ENCODE peak calls at places on chromosomes 16 and 17, in seven cellular contexts. One of them, this sample, is unnamed.

GRCh38 chr17:77560417-77560816 is 398.1 kb upstream of the TNRC6C start:
- DNase-seq in left ventricle myocardium inferior: no peak
- DNase-seq in fibroblast of mammary gland: no peak
- DNase-seq in AG09319: no peak
- DNase-seq in A549: no peak
- DNase-seq in transverse colon: no peak
- DNase-seq in heart left ventricle: no peak
- DNase-seq in this sample: no peak

GRCh38 chr17:58525239-58525638 is 10.8 kb upstream of the MTMR4 start:
- DNase-seq in AG09319: peak; percentile 44
- DNase-seq in heart left ventricle: peak; percentile 76
- DNase-seq in A549: no peak
- DNase-seq in fibroblast of mammary gland: peak; percentile 86
- DNase-seq in left ventricle myocardium inferior: peak; percentile 63
- DNase-seq in transverse colon: peak; percentile 33
- DNase-seq in this sample: no peak

GRCh38 chr17:40809721-40810421 is 10.1 kb upstream of the KRT28 start:
- DNase-seq in A549: no peak
- DNase-seq in left ventricle myocardium inferior: no peak
- DNase-seq in AG09319: no peak
- DNase-seq in transverse colon: no peak
- DNase-seq in heart left ventricle: no peak
- DNase-seq in fibroblast of mammary gland: no peak
- DNase-seq in this sample: no peak

GRCh38 chr17:77287432-77288068 is 146.8 kb downstream of the SEC14L1 start:
- DNase-seq in transverse colon: peak; percentile 70
- DNase-seq in A549: peak; percentile 85
- DNase-seq in left ventricle myocardium inferior: peak; percentile 54
- DNase-seq in heart left ventricle: no peak
- DNase-seq in fibroblast of mammary gland: peak; percentile 91
- DNase-seq in AG09319: no peak
- DNase-seq in this sample: no peak

GRCh38 chr17:79803997-79804855 is 7.3 kb upstream of the CBX8 start:
- DNase-seq in A549: no peak
- DNase-seq in heart left ventricle: no peak
- DNase-seq in AG09319: no peak
- DNase-seq in left ventricle myocardium inferior: no peak
- DNase-seq in fibroblast of mammary gland: peak; percentile 29
- DNase-seq in transverse colon: no peak
- DNase-seq in this sample: peak; percentile 85

GRCh38 chr16:29975811-29976511 is 2.3 kb downstream of the TAOK2 start:
- DNase-seq in fibroblast of mammary gland: no peak
- DNase-seq in transverse colon: no peak
- DNase-seq in heart left ventricle: no peak
- DNase-seq in AG09319: no peak
- DNase-seq in A549: no peak
- DNase-seq in left ventricle myocardium inferior: no peak
- DNase-seq in this sample: no peak

GRCh38 chr16:24973771-24974461 is 41.3 kb downstream of the ARHGAP17 start:
- DNase-seq in heart left ventricle: no peak
- DNase-seq in left ventricle myocardium inferior: no peak
- DNase-seq in AG09319: no peak
- DNase-seq in fibroblast of mammary gland: no peak
- DNase-seq in transverse colon: no peak
- DNase-seq in A549: no peak
- DNase-seq in this sample: no peak

GRCh38 chr17:34412534-34412933 is 49.5 kb upstream of the CCL1 start:
- DNase-seq in transverse colon: no peak
- DNase-seq in heart left ventricle: no peak
- DNase-seq in left ventricle myocardium inferior: no peak
- DNase-seq in A549: no peak
- DNase-seq in fibroblast of mammary gland: no peak
- DNase-seq in AG09319: no peak
- DNase-seq in this sample: no peak

GRCh38 chr16:49129935-49130334 is 151.7 kb downstream of the CBLN1 start:
- DNase-seq in A549: no peak
- DNase-seq in AG09319: no peak
- DNase-seq in heart left ventricle: no peak
- DNase-seq in transverse colon: no peak
- DNase-seq in fibroblast of mammary gland: no peak
- DNase-seq in left ventricle myocardium inferior: no peak
- DNase-seq in this sample: no peak

GRCh38 chr17:17545031-17545820 is 46.3 kb downstream of the PEMT start:
- DNase-seq in left ventricle myocardium inferior: no peak
- DNase-seq in heart left ventricle: peak; percentile 60
- DNase-seq in fibroblast of mammary gland: peak; percentile 57
- DNase-seq in A549: no peak
- DNase-seq in transverse colon: no peak
- DNase-seq in AG09319: no peak
- DNase-seq in this sample: no peak

GRCh38 chr17:71440513-71440912 is 680.3 kb upstream of the SOX9 start:
- DNase-seq in transverse colon: no peak
- DNase-seq in AG09319: no peak
- DNase-seq in A549: no peak
- DNase-seq in fibroblast of mammary gland: no peak
- DNase-seq in heart left ventricle: no peak
- DNase-seq in left ventricle myocardium inferior: no peak
- DNase-seq in this sample: no peak

GRCh38 chr17:26792486-26792885 is 501.4 kb upstream of the WSB1 start:
- DNase-seq in fibroblast of mammary gland: peak; percentile 50
- DNase-seq in transverse colon: no peak
- DNase-seq in left ventricle myocardium inferior: no peak
- DNase-seq in AG09319: no peak
- DNase-seq in A549: no peak
- DNase-seq in heart left ventricle: no peak
- DNase-seq in this sample: no peak

GRCh38 chr17:45782889-45783592 is 1.1 kb upstream of the CRHR1 start:
- DNase-seq in AG09319: no peak
- DNase-seq in A549: peak; percentile 76
- DNase-seq in transverse colon: no peak
- DNase-seq in left ventricle myocardium inferior: no peak
- DNase-seq in heart left ventricle: no peak
- DNase-seq in fibroblast of mammary gland: no peak
- DNase-seq in this sample: peak; percentile 58

GRCh38 chr17:41103896-41104295 is 1.3 kb upstream of the KRTAP4-9 start:
- DNase-seq in AG09319: no peak
- DNase-seq in transverse colon: no peak
- DNase-seq in heart left ventricle: no peak
- DNase-seq in left ventricle myocardium inferior: no peak
- DNase-seq in fibroblast of mammary gland: no peak
- DNase-seq in A549: no peak
- DNase-seq in this sample: no peak

GRCh38 chr16:1983544-1984346 is at the start of gene GFER:
- DNase-seq in heart left ventricle: peak; percentile 95
- DNase-seq in left ventricle myocardium inferior: peak; percentile 92
- DNase-seq in AG09319: peak; percentile 83
- DNase-seq in transverse colon: peak; percentile 92
- DNase-seq in A549: peak; percentile 94
- DNase-seq in fibroblast of mammary gland: peak; percentile 89
- DNase-seq in this sample: peak; percentile 99

GRCh38 chr16:29790949-29791844 is 646 bp downstream of the KIF22 start:
- DNase-seq in left ventricle myocardium inferior: no peak
- DNase-seq in A549: peak; percentile 38
- DNase-seq in heart left ventricle: no peak
- DNase-seq in AG09319: no peak
- DNase-seq in transverse colon: peak; percentile 27
- DNase-seq in fibroblast of mammary gland: no peak
- DNase-seq in this sample: no peak

GRCh38 chr17:2936771-2937321 is 126.6 kb downstream of the OR1D5 start:
- DNase-seq in heart left ventricle: no peak
- DNase-seq in A549: no peak
- DNase-seq in transverse colon: no peak
- DNase-seq in fibroblast of mammary gland: no peak
- DNase-seq in left ventricle myocardium inferior: no peak
- DNase-seq in AG09319: no peak
- DNase-seq in this sample: no peak

GRCh38 chr16:89241187-89242003 is 23.9 kb downstream of the ZNF778 start:
- DNase-seq in heart left ventricle: peak; percentile 81
- DNase-seq in fibroblast of mammary gland: peak; percentile 79
- DNase-seq in transverse colon: peak; percentile 74
- DNase-seq in AG09319: peak; percentile 54
- DNase-seq in A549: peak; percentile 80
- DNase-seq in left ventricle myocardium inferior: peak; percentile 63
- DNase-seq in this sample: peak; percentile 84

DNA sequence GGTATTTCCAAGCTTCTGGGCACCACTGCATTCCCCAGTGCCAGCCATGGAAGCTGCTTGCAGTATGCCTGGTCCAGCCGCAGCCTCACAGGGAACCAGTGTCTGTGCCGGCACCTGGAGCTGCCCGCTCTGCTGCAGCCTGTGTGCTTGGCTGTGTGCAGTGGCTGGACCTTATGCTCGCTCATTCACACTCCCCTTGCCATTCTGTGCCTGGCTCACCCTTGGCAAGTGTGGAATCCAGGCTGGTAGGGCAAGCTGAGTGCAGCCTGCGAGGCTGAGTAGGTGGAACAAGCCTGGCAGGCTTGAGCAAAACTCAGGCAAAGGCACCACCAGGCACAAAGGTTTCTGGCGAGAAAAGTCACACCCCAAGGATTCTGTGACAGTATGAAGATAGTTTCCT is 144.0 kb downstream of the MYO1D start:
- DNase-seq in heart left ventricle: peak; percentile 45
- DNase-seq in AG09319: no peak
- DNase-seq in left ventricle myocardium inferior: no peak
- DNase-seq in A549: no peak
- DNase-seq in transverse colon: no peak
- DNase-seq in fibroblast of mammary gland: no peak
- DNase-seq in this sample: no peak
- TF ChIP-seq CTCF in heart left ventricle: no peak
- TF ChIP-seq CTCF in AG09319: no peak
- TF ChIP-seq CTCF in left ventricle myocardium inferior: no peak
- TF ChIP-seq CTCF in A549: no peak
- TF ChIP-seq CTCF in transverse colon: no peak
- TF ChIP-seq CTCF in fibroblast of mammary gland: no peak
- TF ChIP-seq CTCF in this sample: no peak

DNA sequence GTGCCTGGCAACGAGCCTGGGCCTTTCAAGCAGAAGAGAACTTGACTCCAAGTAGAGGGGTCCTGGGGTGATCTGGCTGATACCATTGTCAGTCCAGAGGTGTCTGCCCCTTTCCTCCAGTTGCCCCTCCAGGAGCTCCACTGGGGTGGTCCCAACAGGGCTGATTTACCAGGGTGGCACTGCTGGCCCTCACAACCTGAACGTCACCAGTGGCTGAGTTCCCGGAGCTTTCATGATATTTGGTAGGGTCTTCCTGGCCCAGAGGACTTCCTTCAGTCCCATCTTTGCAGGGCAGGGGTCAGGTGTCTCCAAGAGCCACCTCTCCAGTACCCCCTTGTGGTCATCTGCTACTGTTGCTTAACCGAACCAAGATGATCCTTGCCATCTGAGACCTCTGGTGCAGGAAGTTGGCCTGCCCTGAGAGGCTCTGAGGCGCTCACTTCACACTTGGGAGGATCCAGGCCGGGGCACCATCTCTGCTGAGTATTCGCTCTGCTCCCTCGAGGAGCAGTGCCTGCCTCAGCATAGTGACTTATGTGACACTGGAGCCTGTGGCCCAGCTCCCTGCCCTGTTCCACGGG is 3.5 kb downstream of the LIMD2 start:
- DNase-seq in fibroblast of mammary gland: peak; percentile 51
- DNase-seq in heart left ventricle: no peak
- DNase-seq in A549: peak; percentile 65
- DNase-seq in AG09319: no peak
- DNase-seq in left ventricle myocardium inferior: no peak
- DNase-seq in transverse colon: peak; percentile 28
- DNase-seq in this sample: peak; percentile 59
- TF ChIP-seq CTCF in fibroblast of mammary gland: peak; percentile 36
- TF ChIP-seq CTCF in heart left ventricle: peak; percentile 9
- TF ChIP-seq CTCF in A549: peak; percentile 21
- TF ChIP-seq CTCF in AG09319: peak; percentile 26
- TF ChIP-seq CTCF in left ventricle myocardium inferior: peak; percentile 54
- TF ChIP-seq CTCF in transverse colon: no peak
- TF ChIP-seq CTCF in this sample: peak; percentile 43

DNA sequence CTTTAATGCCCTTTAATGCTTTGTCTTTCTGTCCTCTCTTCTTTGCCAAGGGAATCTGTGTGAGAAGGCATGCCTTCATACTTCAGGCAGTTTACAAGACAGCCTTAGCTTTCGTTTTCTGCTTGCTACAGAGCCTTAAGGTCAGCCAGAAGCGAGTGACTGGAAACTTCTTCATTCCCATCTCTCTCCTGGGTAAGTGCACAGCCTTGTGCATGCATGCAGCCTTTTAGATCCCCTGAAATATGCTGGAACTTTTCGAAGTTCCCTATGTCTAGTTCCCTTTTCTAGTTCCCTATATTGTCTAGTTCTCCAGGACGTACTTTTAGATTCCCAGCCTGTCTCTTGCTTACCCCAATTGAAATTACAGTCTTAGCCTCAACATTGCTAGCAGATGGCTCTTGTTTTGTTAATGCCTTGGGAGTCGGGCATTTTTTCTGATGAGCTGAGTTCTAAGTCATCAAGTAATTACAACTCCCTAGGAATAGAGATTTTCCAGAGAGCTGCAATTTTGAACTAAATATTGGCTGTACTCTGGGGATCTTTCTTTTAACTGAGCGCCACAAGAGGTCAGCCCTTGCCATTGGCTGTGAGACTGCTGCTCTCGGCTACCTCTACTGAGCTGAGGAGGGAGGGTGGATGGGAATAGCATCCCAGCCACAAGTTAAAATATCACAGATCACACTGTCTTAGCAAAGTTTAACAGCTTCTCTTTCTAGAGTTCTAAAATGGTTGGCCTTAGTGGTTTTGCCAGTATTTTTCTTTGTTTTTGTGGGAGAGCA is 22.7 kb upstream of the PPM1D start:
- DNase-seq in heart left ventricle: no peak
- DNase-seq in AG09319: no peak
- DNase-seq in left ventricle myocardium inferior: no peak
- DNase-seq in fibroblast of mammary gland: peak; percentile 65
- DNase-seq in A549: no peak
- DNase-seq in transverse colon: peak; percentile 25
- DNase-seq in this sample: peak; percentile 28
- TF ChIP-seq CTCF in heart left ventricle: peak; percentile 52
- TF ChIP-seq CTCF in AG09319: peak; percentile 36
- TF ChIP-seq CTCF in left ventricle myocardium inferior: peak; percentile 58
- TF ChIP-seq CTCF in fibroblast of mammary gland: no peak
- TF ChIP-seq CTCF in A549: peak; percentile 40
- TF ChIP-seq CTCF in transverse colon: no peak
- TF ChIP-seq CTCF in this sample: peak; percentile 36

GRCh38 chr16:58733671-58734458 is at the start of gene GOT2:
- DNase-seq in AG09319: peak; percentile 59
- DNase-seq in heart left ventricle: peak; percentile 92
- DNase-seq in left ventricle myocardium inferior: peak; percentile 81
- DNase-seq in fibroblast of mammary gland: peak; percentile 79
- DNase-seq in A549: peak; percentile 85
- DNase-seq in transverse colon: peak; percentile 88
- DNase-seq in this sample: peak; percentile 89
- TF ChIP-seq CTCF in AG09319: peak; percentile 91
- TF ChIP-seq CTCF in heart left ventricle: peak; percentile 91
- TF ChIP-seq CTCF in left ventricle myocardium inferior: peak; percentile 94
- TF ChIP-seq CTCF in fibroblast of mammary gland: peak; percentile 58
- TF ChIP-seq CTCF in A549: peak; percentile 82
- TF ChIP-seq CTCF in transverse colon: peak; percentile 82
- TF ChIP-seq CTCF in this sample: peak; percentile 99

GRCh38 chr17:43349142-43349541 is 49.7 kb upstream of the ARL4D start:
- DNase-seq in AG09319: no peak
- DNase-seq in fibroblast of mammary gland: no peak
- DNase-seq in A549: no peak
- DNase-seq in transverse colon: no peak
- DNase-seq in left ventricle myocardium inferior: no peak
- DNase-seq in heart left ventricle: no peak
- DNase-seq in this sample: no peak
- TF ChIP-seq CTCF in AG09319: no peak
- TF ChIP-seq CTCF in fibroblast of mammary gland: peak; percentile 41
- TF ChIP-seq CTCF in A549: peak; percentile 5
- TF ChIP-seq CTCF in transverse colon: no peak
- TF ChIP-seq CTCF in left ventricle myocardium inferior: no peak
- TF ChIP-seq CTCF in heart left ventricle: no peak
- TF ChIP-seq CTCF in this sample: peak; percentile 28

This sample was measured in GM13977.